ENCODE peak calls at places on chromosomes 5 and 9, in five cellular contexts. One of them, this sample, is unnamed.

GRCh38 chr9:100443781-100444768 is 17.1 kb downstream of the MSANTD3 start:
- DNase-seq in MM.1S: no peak
- DNase-seq in HFFc6: no peak
- DNase-seq in ovary: no peak
- DNase-seq in spleen: no peak
- DNase-seq in this sample: no peak

GRCh38 chr5:132134384-132134783 is 60.8 kb downstream of the CSF2 start:
- DNase-seq in MM.1S: peak; percentile 61
- DNase-seq in spleen: no peak
- DNase-seq in ovary: no peak
- DNase-seq in HFFc6: peak; percentile 27
- DNase-seq in this sample: no peak

GRCh38 chr9:70589571-70590263 is 175.3 kb upstream of the KLF9 start:
- DNase-seq in spleen: no peak
- DNase-seq in MM.1S: no peak
- DNase-seq in HFFc6: peak; percentile 90
- DNase-seq in ovary: no peak
- DNase-seq in this sample: peak; percentile 71

GRCh38 chr9:129835860-129836223 is 584 bp downstream of the USP20 start:
- DNase-seq in HFFc6: peak; percentile 37
- DNase-seq in MM.1S: peak; percentile 51
- DNase-seq in spleen: no peak
- DNase-seq in ovary: no peak
- DNase-seq in this sample: no peak

GRCh38 chr5:52757527-52757926 is 30.2 kb upstream of the ITGA1 start:
- DNase-seq in HFFc6: no peak
- DNase-seq in ovary: no peak
- DNase-seq in spleen: no peak
- DNase-seq in MM.1S: no peak
- DNase-seq in this sample: no peak

GRCh38 chr5:128441165-128441564 is 96.9 kb downstream of the FBN2 start:
- DNase-seq in spleen: no peak
- DNase-seq in ovary: no peak
- DNase-seq in HFFc6: no peak
- DNase-seq in MM.1S: no peak
- DNase-seq in this sample: no peak

GRCh38 chr9:34454571-34455065 is 3.8 kb downstream of the FAM219A start:
- DNase-seq in HFFc6: peak; percentile 80
- DNase-seq in MM.1S: no peak
- DNase-seq in spleen: no peak
- DNase-seq in ovary: no peak
- DNase-seq in this sample: no peak

GRCh38 chr5:30752015-30752414 is 441.5 kb upstream of the CDH6 start:
- DNase-seq in HFFc6: no peak
- DNase-seq in spleen: no peak
- DNase-seq in MM.1S: no peak
- DNase-seq in ovary: no peak
- DNase-seq in this sample: no peak

GRCh38 chr5:176891331-176891958 is 7.7 kb downstream of the HK3 start:
- DNase-seq in ovary: no peak
- DNase-seq in HFFc6: no peak
- DNase-seq in MM.1S: no peak
- DNase-seq in spleen: peak; percentile 73
- DNase-seq in this sample: no peak

GRCh38 chr5:149837680-149838269 is 106.8 kb downstream of the PDE6A start:
- DNase-seq in ovary: peak; percentile 47
- DNase-seq in spleen: peak; percentile 72
- DNase-seq in MM.1S: no peak
- DNase-seq in HFFc6: peak; percentile 66
- DNase-seq in this sample: peak; percentile 34

GRCh38 chr5:116600876-116601275 is 26.3 kb upstream of the SEMA6A start:
- DNase-seq in MM.1S: no peak
- DNase-seq in HFFc6: peak; percentile 3
- DNase-seq in ovary: no peak
- DNase-seq in spleen: no peak
- DNase-seq in this sample: no peak

GRCh38 chr9:93013856-93014582 is 44.5 kb upstream of the SUSD3 start:
- DNase-seq in MM.1S: no peak
- DNase-seq in spleen: no peak
- DNase-seq in ovary: no peak
- DNase-seq in HFFc6: no peak
- DNase-seq in this sample: no peak

GRCh38 chr9:14485366-14485765 is 171.4 kb upstream of the NFIB start:
- DNase-seq in spleen: no peak
- DNase-seq in ovary: no peak
- DNase-seq in HFFc6: no peak
- DNase-seq in MM.1S: no peak
- DNase-seq in this sample: no peak

GRCh38 chr5:54754878-54755277 is 230.5 kb downstream of the ESM1 start:
- DNase-seq in spleen: peak; percentile 85
- DNase-seq in MM.1S: no peak
- DNase-seq in HFFc6: no peak
- DNase-seq in ovary: no peak
- DNase-seq in this sample: no peak

DNA sequence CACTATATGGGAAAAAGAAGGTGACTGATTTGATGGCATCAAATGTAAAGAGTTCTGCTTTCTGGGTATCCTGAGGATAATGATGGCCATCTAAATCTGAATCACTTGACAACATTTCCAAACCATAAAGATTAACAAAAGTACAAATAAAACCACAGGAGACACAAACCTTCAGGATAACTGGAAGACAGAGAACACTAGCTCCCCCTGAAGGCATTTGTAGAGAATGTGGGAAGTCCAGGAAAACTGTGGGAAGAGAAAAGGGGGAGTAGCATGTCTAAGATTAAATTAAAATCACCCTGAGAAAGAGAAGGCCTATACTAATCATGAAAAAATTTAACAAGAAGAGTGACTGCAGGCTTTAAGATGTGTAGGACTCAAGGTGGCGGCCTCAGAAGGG is 116.2 kb downstream of the PRELID2 start:
- DNase-seq in ovary: no peak
- DNase-seq in MM.1S: no peak
- DNase-seq in spleen: no peak
- DNase-seq in HFFc6: peak; percentile 41
- DNase-seq in this sample: peak; percentile 15
- TF ChIP-seq CTCF in ovary: no peak
- TF ChIP-seq CTCF in MM.1S: peak; percentile 13
- TF ChIP-seq CTCF in spleen: no peak
- TF ChIP-seq CTCF in HFFc6: peak; percentile 74
- TF ChIP-seq CTCF in this sample: peak; percentile 75

DNA sequence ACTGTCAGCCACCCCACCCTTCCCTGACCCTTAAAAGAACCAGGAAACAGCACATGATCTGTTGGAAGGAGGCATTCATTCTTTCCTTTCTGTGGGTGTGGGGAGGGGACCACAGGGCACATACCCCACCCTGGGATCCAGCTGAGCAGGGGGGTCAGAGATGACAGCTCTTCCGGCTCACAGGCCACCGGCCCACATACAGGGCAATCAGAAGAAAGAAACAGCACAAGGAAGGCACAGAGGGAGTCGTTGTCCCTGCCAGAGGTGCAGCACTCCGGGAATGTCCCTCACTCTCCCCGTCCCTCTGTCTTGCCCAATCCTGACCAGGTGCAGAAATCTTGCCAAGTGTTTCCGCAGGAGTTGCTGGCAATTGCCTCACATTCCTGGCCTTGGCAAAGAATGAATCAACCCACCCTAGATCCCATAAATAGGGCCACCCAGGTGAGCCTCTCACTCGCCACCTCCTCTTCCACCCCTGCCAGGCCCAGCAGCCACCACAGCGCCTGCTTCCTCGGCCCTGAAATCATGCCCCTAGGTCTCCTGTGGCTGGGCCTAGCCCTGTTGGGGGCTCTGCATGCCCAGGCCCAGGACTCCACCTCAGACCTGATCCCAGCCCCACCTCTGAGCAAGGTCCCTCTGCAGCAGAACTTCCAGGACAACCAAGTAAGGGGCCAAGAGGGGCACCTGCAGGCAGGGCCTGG is at the start of gene LCN2:
- DNase-seq in ovary: no peak
- DNase-seq in spleen: peak; percentile 66
- DNase-seq in HFFc6: no peak
- DNase-seq in MM.1S: no peak
- DNase-seq in this sample: no peak
- TF ChIP-seq CTCF in ovary: no peak
- TF ChIP-seq CTCF in spleen: no peak
- TF ChIP-seq CTCF in HFFc6: no peak
- TF ChIP-seq CTCF in MM.1S: no peak
- TF ChIP-seq CTCF in this sample: no peak

GRCh38 chr5:127086583-127086982 is 13.3 kb upstream of the C5orf63 start:
- DNase-seq in MM.1S: no peak
- DNase-seq in spleen: no peak
- DNase-seq in ovary: no peak
- DNase-seq in HFFc6: no peak
- DNase-seq in this sample: no peak

GRCh38 chr5:127089206-127089605 is 15.9 kb upstream of the C5orf63 start:
- DNase-seq in ovary: no peak
- DNase-seq in spleen: no peak
- DNase-seq in HFFc6: no peak
- DNase-seq in MM.1S: no peak
- DNase-seq in this sample: no peak

GRCh38 chr5:127085371-127085770 is 12.1 kb upstream of the C5orf63 start:
- DNase-seq in ovary: no peak
- DNase-seq in spleen: no peak
- DNase-seq in HFFc6: no peak
- DNase-seq in MM.1S: no peak
- DNase-seq in this sample: no peak

GRCh38 chr5:127088226-127088625 is 14.9 kb upstream of the C5orf63 start:
- DNase-seq in MM.1S: no peak
- DNase-seq in HFFc6: peak; percentile 94
- DNase-seq in spleen: no peak
- DNase-seq in ovary: no peak
- DNase-seq in this sample: peak; percentile 80

DNA sequence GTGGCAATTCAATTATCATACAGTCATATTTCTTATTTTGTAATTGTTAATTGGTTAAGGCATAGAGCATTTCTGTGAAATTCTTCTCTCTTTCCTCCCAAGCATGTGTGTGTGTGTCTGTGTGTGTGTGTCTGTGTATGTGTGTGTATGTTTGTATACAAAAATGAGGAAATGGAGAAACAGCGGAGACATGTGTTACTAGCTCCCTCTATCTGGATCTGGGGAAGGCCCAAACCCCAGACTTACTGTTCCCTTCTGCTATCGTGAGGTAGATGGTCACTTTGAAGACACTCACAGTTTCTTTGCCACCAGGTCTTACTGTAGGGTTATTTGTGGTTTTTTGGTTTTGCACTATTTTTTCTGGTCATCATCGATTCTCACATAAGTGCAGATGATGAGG is 11.4 kb upstream of the C5orf63 start:
- DNase-seq in spleen: no peak
- DNase-seq in ovary: no peak
- DNase-seq in MM.1S: no peak
- DNase-seq in HFFc6: no peak
- DNase-seq in this sample: no peak
- TF ChIP-seq CTCF in spleen: no peak
- TF ChIP-seq CTCF in ovary: no peak
- TF ChIP-seq CTCF in MM.1S: no peak
- TF ChIP-seq CTCF in HFFc6: no peak
- TF ChIP-seq CTCF in this sample: no peak

DNA sequence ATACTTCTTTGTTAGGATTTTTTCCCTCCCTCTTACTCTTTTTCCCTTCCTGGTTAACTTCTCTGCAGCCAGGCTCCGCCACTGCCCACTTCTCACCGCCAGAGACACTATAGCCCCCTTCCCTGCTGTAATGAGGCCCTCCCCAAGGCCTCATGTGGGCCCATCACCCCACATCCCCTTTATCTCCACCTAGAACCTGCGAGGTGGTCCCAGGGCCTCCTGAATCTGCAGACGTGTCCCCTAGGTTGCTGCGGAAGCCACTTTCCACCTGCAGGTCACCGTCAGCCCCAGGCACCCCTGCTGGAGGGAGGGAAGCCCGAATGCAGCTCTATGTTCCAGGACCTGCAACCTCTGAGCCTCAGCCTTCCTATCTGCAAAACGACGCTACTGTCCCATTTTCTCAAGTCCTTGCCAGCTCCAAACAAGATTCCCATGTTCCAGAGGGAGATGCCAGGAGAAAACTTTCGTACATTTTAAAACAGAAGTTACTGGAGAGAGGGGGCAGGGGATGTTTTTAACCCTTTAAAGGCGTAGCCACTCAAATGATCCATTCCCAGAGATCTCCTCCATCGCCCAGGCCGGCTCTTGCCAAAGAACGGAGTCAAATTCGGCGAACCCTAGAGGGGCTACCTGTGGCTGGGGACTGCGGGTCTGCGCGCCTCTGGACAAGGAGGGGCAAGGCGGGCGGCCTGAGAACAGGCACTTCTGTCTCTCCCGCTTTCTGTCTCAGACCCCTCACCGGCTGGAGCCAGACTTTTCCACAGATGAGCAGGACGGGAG is 929 bp downstream of the SH3PXD2B start:
- DNase-seq in ovary: peak; percentile 72
- DNase-seq in HFFc6: peak; percentile 43
- DNase-seq in MM.1S: no peak
- DNase-seq in spleen: no peak
- DNase-seq in this sample: no peak
- TF ChIP-seq CTCF in ovary: peak; percentile 56
- TF ChIP-seq CTCF in HFFc6: peak; percentile 71
- TF ChIP-seq CTCF in MM.1S: no peak
- TF ChIP-seq CTCF in spleen: no peak
- TF ChIP-seq CTCF in this sample: peak; percentile 67